ENCODE peak calls at places on chromosome 21, in four cellular contexts. B, G, I and K are unnamed samples.

GRCh38 chr21:30831194-30831765 is 1.7 kb upstream of the KRTAP7-1 start:
- DNase-seq in G (no peak), I (no peak), B (no peak), K (no peak)

GRCh38 chr21:35408401-35408800 is 359.3 kb upstream of the RUNX1 start:
- DNase-seq in I (peak), B (no peak), G (no peak), K (peak)

GRCh38 chr21:40681164-40681859 is 165.6 kb downstream of the DSCAM start:
- DNase-seq in B (no peak), G (no peak), I (no peak), K (no peak)

GRCh38 chr21:38140192-38140905 is 116.4 kb upstream of the KCNJ15 start:
- DNase-seq in B (no peak), G (peak), I (peak), K (peak)

GRCh38 chr21:44871576-44872265 is 1.8 kb downstream of the PTTG1IP start:
- DNase-seq in B (peak), I (peak), G (peak), K (peak)

GRCh38 chr21:44487831-44488230 is 32.5 kb downstream of the LRRC3 start:
- DNase-seq in G (no peak), B (no peak), I (peak), K (no peak)

GRCh38 chr21:39788383-39788782 is 43.4 kb downstream of the IGSF5 start:
- DNase-seq in G (peak), B (peak), I (peak), K (peak)

GRCh38 chr21:17644186-17644585 is 31.5 kb upstream of the BTG3 start:
- DNase-seq in B (no peak), G (no peak), I (no peak), K (no peak)

GRCh38 chr21:36698160-36699025 is 522 bp upstream of the SIM2 start:
- DNase-seq in I (peak), B (no peak), G (no peak), K (no peak)

GRCh38 chr21:32884062-32884461 is 112.5 kb upstream of the PAXBP1 start:
- DNase-seq in I (no peak), G (no peak), B (no peak), K (no peak)

GRCh38 chr21:36321325-36322082 is 1.5 kb downstream of the MORC3 start:
- DNase-seq in I (peak), G (no peak), B (no peak), K (no peak)

GRCh38 chr21:34276711-34277425 is 86.9 kb upstream of the KCNE2 start:
- DNase-seq in B (no peak), I (no peak), G (no peak), K (peak)

GRCh38 chr21:34528131-34528561 is 16.1 kb upstream of the KCNE1 start:
- DNase-seq in G (no peak), I (no peak), B (no peak), K (peak)

GRCh38 chr21:42939581-42940413 is 14.4 kb upstream of the ERVH48-1 start:
- DNase-seq in G (peak), B (peak), I (peak), K (peak)

GRCh38 chr21:46126321-46127238 is 28.7 kb downstream of the COL6A2 start:
- DNase-seq in G (peak), I (no peak), B (no peak), K (no peak)

GRCh38 chr21:28832013-28832714 is 160.5 kb downstream of the LTN1 start:
- DNase-seq in G (no peak), B (peak), I (no peak), K (no peak)

GRCh38 chr21:46125846-46126301 is 28.0 kb downstream of the COL6A2 start:
- DNase-seq in G (no peak), I (no peak), B (no peak), K (no peak)

GRCh38 chr21:45493401-45494001 is 48.7 kb downstream of the SLC19A1 start:
- DNase-seq in G (no peak), B (no peak), I (no peak), K (no peak)